ENCODE peak calls at places on chromosome 2, in eight cellular contexts. G, T, U, H, L, R, I and C are unnamed samples.
A peak's percentile ranks its signal among the peaks of the same experiment; 100 is the strongest.

GRCh38 chr2:42053482-42053790 is 5.6 kb downstream of the PKDCC start:
- DNase-seq in G (no peak), T (no peak), U (no peak), H (no peak), L (no peak), R (no peak), I (no peak), C (no peak)

GRCh38 chr2:121682396-121683298 is 33.4 kb upstream of the CLASP1 start:
- DNase-seq in G (no peak), T (no peak), U (no peak), H (no peak), L (no peak), R (no peak), I (no peak), C (no peak)

GRCh38 chr2:61184263-61184662 is 22.3 kb downstream of the C2orf74 start:
- DNase-seq in G (no peak), T (no peak), U (no peak), H (no peak), L (no peak), R (no peak), I (no peak), C (no peak)

GRCh38 chr2:55365303-55365702 is 54.4 kb downstream of the CCDC88A start:
- DNase-seq in G (no peak), T (no peak), U (no peak), H (no peak), L (no peak), R (no peak), I (no peak), C (no peak)

GRCh38 chr2:234377761-234378341 is 119.0 kb downstream of the ARL4C start:
- DNase-seq in G (no peak), T (no peak), U (no peak), H (no peak), L (no peak), R (no peak), I (peak; percentile 89), C (no peak)

GRCh38 chr2:111116843-111117665 is 3.7 kb upstream of the BCL2L11 start:
- DNase-seq in G (peak; percentile 86), T (peak; percentile 80), U (peak; percentile 62), H (peak; percentile 76), L (peak; percentile 90), R (peak; percentile 73), I (peak; percentile 66), C (peak; percentile 79)

GRCh38 chr2:39313575-39313974 is 69.8 kb upstream of the CDKL4 start:
- DNase-seq in G (no peak), T (no peak), U (no peak), H (peak; percentile 21), L (no peak), R (no peak), I (peak; percentile 54), C (no peak)

GRCh38 chr2:170817247-170817998 is 736 bp downstream of the GAD1 start:
- DNase-seq in G (peak; percentile 50), T (no peak), U (no peak), H (peak; percentile 65), L (no peak), R (no peak), I (peak; percentile 16), C (no peak)

GRCh38 chr2:79855264-79856006 is 342.6 kb downstream of the CTNNA2 start:
- DNase-seq in G (peak; percentile 20), T (no peak), U (no peak), H (no peak), L (peak; percentile 21), R (no peak), I (peak; percentile 7), C (peak; percentile 41)

GRCh38 chr2:159797468-159798375 is at the start of gene CD302:
- DNase-seq in G (peak; percentile 42), T (no peak), U (peak; percentile 50), H (peak; percentile 21), L (peak; percentile 76), R (peak; percentile 50), I (peak; percentile 47), C (peak; percentile 34)

GRCh38 chr2:197873293-197873701 is 68.9 kb downstream of the PLCL1 start:
- DNase-seq in G (no peak), T (no peak), U (no peak), H (no peak), L (no peak), R (no peak), I (peak; percentile 81), C (no peak)

GRCh38 chr2:148483675-148484074 is 160.9 kb upstream of the EPC2 start:
- DNase-seq in G (no peak), T (no peak), U (no peak), H (no peak), L (no peak), R (no peak), I (peak; percentile 17), C (no peak)

GRCh38 chr2:126825306-126825705 is 73.4 kb upstream of the TEX51 start:
- DNase-seq in G (no peak), T (no peak), U (no peak), H (no peak), L (no peak), R (no peak), I (no peak), C (no peak)

GRCh38 chr2:109209412-109209811 is 80.4 kb downstream of the SH3RF3 start:
- DNase-seq in G (peak; percentile 13), T (no peak), U (no peak), H (peak; percentile 66), L (no peak), R (no peak), I (peak; percentile 82), C (no peak)

GRCh38 chr2:235665656-235666239 is 171.9 kb downstream of the AGAP1 start:
- DNase-seq in G (no peak), T (peak; percentile 38), U (no peak), H (no peak), L (no peak), R (no peak), I (no peak), C (no peak)

GRCh38 chr2:45595724-45596435 is 15.2 kb downstream of the SRBD1 start:
- DNase-seq in G (no peak), T (no peak), U (no peak), H (peak; percentile 42), L (peak; percentile 27), R (peak; percentile 32), I (peak; percentile 74), C (no peak)
- TF ChIP-seq CTCF in G (no peak), T (no peak), U (no peak), H (no peak), L (no peak), R (no peak), I (no peak), C (no peak)

DNA sequence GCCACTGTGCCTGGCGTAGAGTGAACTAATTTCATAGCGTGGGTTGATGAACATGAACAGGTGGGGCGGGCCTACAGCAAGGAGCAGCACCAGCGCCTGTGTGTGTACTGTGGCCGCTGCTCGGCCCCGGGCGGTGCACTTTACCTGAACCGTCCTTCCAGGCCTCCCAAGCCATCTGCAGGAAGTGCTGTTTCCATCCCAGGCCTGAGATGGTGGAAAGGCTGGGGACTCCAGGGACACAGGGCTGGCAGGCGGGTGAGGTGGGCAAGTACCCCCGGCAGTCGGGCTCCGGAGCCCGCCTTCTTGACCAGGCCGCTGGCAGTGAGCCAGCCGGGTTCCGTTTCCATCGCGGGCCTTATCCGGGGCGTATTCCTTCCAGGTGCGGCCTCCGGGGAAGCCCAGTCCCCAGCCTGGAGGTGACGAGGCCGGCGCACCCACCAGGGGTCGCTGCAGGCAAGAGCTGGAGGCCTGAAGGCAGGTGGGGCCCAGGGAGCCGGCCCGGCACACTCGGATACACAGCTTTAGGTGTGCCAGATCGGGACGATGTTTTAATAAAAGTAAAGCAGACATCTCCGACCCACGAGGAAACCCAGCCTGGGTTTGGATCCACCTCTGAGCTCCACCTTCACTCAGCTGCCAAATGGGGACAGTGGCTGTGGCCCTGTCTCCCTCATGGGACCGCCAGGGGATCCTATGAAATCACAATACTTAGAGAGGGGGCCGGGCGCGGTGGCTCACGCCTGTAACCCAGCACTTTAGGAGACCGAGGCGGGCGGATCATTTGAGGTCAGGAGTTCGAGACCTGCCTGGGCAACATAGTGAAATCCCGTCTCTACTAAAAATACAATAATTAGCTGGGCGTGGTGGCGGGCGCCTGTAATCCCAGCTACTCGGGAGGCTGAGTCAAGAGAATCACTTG is 22.7 kb upstream of the PDIA6 start:
- DNase-seq in G (peak; percentile 82), T (no peak), U (peak; percentile 90), H (peak; percentile 46), L (peak; percentile 94), R (peak; percentile 59), I (peak; percentile 33), C (peak; percentile 59)
- TF ChIP-seq CTCF in G (peak; percentile 99), T (peak; percentile 74), U (peak; percentile 89), H (peak; percentile 61), L (peak; percentile 86), R (peak; percentile 85), I (peak; percentile 69), C (peak; percentile 84)

DNA sequence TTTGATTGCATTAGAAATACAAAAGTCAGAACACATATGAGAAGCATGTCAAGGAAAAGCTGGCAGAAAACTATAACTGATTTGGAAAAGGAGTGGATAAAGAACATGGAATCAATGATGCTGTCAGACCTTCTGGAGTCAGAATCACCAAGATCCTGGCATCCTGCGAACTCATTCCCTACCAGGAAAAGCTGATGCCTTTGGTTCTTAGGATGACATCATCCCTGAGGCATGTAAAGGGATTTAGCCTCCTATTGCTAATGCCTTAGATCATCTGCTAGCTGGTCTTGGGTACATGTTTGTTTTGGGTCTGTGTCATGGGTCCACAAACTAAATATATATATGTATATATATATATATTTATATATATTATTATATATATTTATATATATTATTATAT is 680.7 kb downstream of the EPHA4 start:
- DNase-seq in G (peak; percentile 47), T (no peak), U (no peak), H (peak; percentile 74), L (no peak), R (no peak), I (peak; percentile 77), C (peak; percentile 17)
- TF ChIP-seq CTCF in G (no peak), T (no peak), U (no peak), H (no peak), L (no peak), R (no peak), I (no peak), C (no peak)

GRCh38 chr2:14388724-14389123 is 243.8 kb upstream of the LRATD1 start:
- DNase-seq in G (no peak), T (no peak), U (no peak), H (no peak), L (no peak), R (no peak), I (no peak), C (no peak)

GRCh38 chr2:14387332-14387731 is 245.2 kb upstream of the LRATD1 start:
- DNase-seq in G (no peak), T (no peak), U (no peak), H (no peak), L (no peak), R (no peak), I (no peak), C (no peak)

GRCh38 chr2:14385043-14385442 is 247.5 kb upstream of the LRATD1 start:
- DNase-seq in G (no peak), T (no peak), U (no peak), H (peak; percentile 9), L (no peak), R (no peak), I (peak; percentile 19), C (no peak)
- TF ChIP-seq CTCF in G (no peak), T (no peak), U (no peak), H (peak; percentile 14), L (no peak), R (no peak), I (peak; percentile 9), C (peak; percentile 20)